ENCODE peak calls at places on chromosomes 4 and X, in four cellular contexts. Y is uterus, N is ovary, D is adrenal gland. L is an unnamed sample.

GRCh38 chrX:55264816-55265215 is at the start of gene PAGE3:
- DNase-seq in Y (no peak), N (no peak), D (no peak), L (no peak)

GRCh38 chr4:165971941-165972340 is 98.9 kb downstream of the TLL1 start:
- DNase-seq in Y (no peak), N (no peak), D (no peak), L (no peak)

GRCh38 chr4:32994956-32995849 is 2275.0 kb downstream of the PCDH7 start:
- DNase-seq in Y (no peak), N (no peak), D (no peak), L (no peak)

GRCh38 chr4:99848576-99848975 is 31.9 kb downstream of the DAPP1 start:
- DNase-seq in Y (no peak), N (no peak), D (no peak), L (no peak)

GRCh38 chrX:149568701-149569296 is 18.5 kb downstream of the MAGEA9B start:
- DNase-seq in Y (no peak), N (no peak), D (no peak), L (no peak)

GRCh38 chrX:17632942-17633341 is 104.4 kb upstream of the SCML1 start:
- DNase-seq in Y (no peak), N (no peak), D (no peak), L (peak; percentile 14)

GRCh38 chr4:150578745-150579470 is 3.0 kb upstream of the MAB21L2 start:
- DNase-seq in Y (no peak), N (no peak), D (no peak), L (peak; percentile 41)

GRCh38 chr4:8739820-8740665 is 131.6 kb downstream of the HMX1 start:
- DNase-seq in Y (no peak), N (no peak), D (no peak), L (no peak)

GRCh38 chr4:40924096-40924792 is 174.5 kb downstream of the NSUN7 start:
- DNase-seq in Y (no peak), N (peak; percentile 66), D (peak; percentile 67), L (peak; percentile 64)

GRCh38 chr4:125390126-125390525 is 75.4 kb downstream of the FAT4 start:
- DNase-seq in Y (peak; percentile 21), N (no peak), D (no peak), L (peak; percentile 66)

GRCh38 chrX:104696667-104697066 is 130.7 kb downstream of the IL1RAPL2 start:
- DNase-seq in Y (no peak), N (no peak), D (no peak), L (no peak)

GRCh38 chr4:179114615-179115014 is 1672.4 kb upstream of the AGA start:
- DNase-seq in Y (no peak), N (no peak), D (no peak), L (no peak)

GRCh38 chrX:10111364-10112148 is 45.2 kb upstream of the CLCN4 start:
- DNase-seq in Y (no peak), N (peak; percentile 77), D (peak; percentile 80), L (peak; percentile 15)

GRCh38 chr4:16225139-16225538 is 1.1 kb downstream of the TAPT1 start:
- DNase-seq in Y (no peak), N (no peak), D (no peak), L (peak; percentile 47)

GRCh38 chrX:23292979-23293651 is 41.5 kb upstream of the PTCHD1 start:
- DNase-seq in Y (no peak), N (no peak), D (no peak), L (no peak)
- H3K27ac ChIP-seq in Y (no peak overlapping the region), N (no peak overlapping the region), D (no peak overlapping the region), L (no peak overlapping the region)

DNA sequence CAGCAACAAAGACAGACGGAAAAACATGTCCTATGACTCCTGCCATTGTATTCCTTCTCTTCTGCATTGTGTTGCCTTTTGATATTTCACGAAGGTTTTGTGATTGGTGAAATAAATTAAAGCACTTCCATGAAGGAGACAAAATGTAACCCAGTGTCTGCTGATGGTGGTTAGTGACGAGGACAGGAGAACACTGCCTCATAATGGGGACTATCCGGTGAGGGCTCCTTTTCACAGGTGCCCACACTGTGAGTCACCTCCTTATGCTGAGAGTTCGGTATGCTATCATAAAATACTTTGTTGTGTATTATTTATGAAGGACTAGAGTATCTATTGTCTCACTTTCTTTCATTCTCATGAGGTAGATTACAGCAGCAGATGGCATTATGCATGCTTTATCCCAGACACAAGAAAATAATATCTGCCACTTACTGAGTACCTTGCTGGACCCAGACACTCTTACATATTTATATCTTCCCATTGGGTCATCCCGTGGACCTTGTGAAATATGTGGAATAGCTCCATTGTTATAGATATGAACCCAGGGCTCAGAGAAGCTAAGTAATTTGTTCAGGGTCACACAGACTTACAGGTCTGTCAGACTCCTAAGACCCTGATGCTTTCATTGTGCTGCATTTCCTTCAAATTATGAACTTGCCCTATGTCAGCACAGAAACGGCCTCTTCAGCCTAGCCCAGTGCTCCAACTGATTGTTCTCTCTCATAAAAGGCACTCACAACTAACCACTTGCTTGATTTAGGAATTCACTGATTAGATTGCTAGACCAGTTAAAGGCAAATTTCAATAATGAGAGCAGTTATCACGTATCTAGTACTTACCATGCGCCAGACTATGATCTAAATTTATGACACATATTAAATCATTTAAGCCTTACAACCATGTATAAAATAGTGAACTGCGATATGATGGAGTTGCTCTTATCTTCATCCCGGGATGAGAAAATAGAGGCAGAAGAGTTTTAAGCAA is 31.2 kb downstream of the PLS3 start:
- DNase-seq in Y (no peak), N (no peak), D (no peak), L (no peak)
- H3K27me3 ChIP-seq in Y (no peaks in the 10 kb centered on the region), N (no peaks in the 10 kb centered on the region), D (peaks cover 7% of the 10 kb centered on the region), L (no peaks in the 10 kb centered on the region)

GRCh38 chr4:56345461-56345860 is 41.8 kb downstream of the AASDH start:
- DNase-seq in Y (no peak), N (no peak), D (no peak), L (no peak)

GRCh38 chr4:56348582-56348981 is 38.7 kb downstream of the AASDH start:
- DNase-seq in Y (no peak), N (no peak), D (no peak), L (no peak)

GRCh38 chr4:56342746-56343145 is 44.5 kb downstream of the AASDH start:
- DNase-seq in Y (no peak), N (no peak), D (no peak), L (peak; percentile 9)
- H3K27ac ChIP-seq in Y (no peak overlapping the region), N (no peak overlapping the region), D (no peak overlapping the region), L (no peak overlapping the region)

DNA sequence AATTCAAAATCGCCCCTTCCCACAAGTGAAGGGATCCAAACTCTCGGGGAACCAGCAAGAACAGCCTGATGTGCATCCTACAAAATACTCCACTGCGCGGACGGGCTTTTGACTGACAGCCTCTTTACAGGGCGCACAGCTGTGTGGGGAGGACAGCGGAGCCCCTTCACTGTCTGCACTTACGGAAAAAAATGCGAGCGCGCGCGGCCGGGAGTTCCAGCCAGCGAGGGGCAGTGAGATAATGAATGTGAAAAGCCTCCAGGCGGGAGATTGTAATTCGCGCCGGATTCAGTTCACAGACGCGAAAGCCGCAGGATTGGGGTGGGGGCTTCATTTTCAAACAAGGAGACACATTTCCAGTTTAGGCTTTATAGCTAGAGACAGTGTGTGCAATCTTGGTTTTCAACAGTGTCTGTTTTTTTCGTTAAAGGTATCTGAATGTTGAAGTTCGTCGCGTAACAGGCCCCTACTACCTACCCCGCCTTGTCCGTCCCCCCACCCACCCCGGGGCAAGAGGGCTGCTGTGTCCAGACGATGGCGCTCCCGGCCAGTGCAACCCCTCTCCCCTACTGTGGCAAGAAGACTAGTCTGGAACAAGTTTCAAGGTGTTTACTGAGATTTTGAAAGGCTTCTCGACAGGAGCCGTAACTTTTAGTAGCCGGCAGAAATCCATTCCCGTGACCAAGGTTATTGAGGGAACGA is 1.7 kb upstream of the GPR50 start:
- DNase-seq in Y (no peak), N (no peak), D (no peak), L (peak; percentile 15)
- H3K27me3 ChIP-seq in Y (peaks cover 6% of the 10 kb centered on the region), N (no peaks in the 10 kb centered on the region), D (peaks cover 49% of the 10 kb centered on the region), L (peaks cover 90% of the 10 kb centered on the region)

GRCh38 chrX:42720209-42720608 is 57.8 kb downstream of the PPP1R2C start:
- DNase-seq in Y (no peak), N (no peak), D (no peak), L (no peak)

GRCh38 chrX:42710452-42710851 is 67.5 kb downstream of the PPP1R2C start:
- DNase-seq in Y (no peak), N (no peak), D (no peak), L (no peak)

GRCh38 chrX:42715689-42716022 is 62.3 kb downstream of the PPP1R2C start:
- DNase-seq in Y (no peak), N (no peak), D (no peak), L (no peak)

DNA sequence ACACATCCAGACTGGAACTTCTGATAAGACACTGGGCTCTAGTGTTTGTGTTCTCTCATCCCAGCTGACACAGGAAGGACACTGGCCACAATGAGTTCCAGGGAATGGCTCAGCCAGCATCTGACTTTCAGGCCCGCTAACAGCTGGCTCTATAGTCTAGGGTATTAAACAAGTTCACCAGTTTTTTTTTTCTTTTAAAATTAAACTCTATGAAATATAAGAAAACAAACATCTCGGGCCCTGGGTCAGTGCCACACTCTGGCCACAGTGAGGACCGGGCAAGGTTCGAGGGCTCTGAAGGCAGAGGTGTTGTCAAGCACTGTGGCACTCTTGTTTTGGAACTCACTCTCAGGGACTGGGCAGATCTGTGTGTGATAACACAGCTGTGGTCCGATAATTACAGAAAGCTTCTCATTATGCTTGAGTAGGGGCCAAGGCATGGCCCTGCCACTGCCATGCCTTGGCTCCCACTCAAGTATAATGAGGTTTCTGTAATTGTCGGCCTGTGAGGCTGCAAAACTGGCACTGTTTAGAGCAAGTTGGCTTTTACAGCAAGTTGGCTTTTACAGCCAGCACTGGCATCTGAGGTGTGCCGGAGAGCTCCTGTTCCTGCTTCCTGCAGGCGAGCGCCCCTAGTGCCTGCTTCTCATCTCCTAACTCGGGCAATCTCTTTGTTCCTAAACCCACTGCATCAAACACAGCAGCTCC is 62.8 kb downstream of the PPP1R2C start:
- DNase-seq in Y (no peak), N (peak; percentile 37), D (peak; percentile 66), L (peak; percentile 77)
- H3K27ac ChIP-seq in Y (no peak overlapping the region), N (no peak overlapping the region), D (peak overlapping the region; percentile 13), L (no peak overlapping the region)

DNA sequence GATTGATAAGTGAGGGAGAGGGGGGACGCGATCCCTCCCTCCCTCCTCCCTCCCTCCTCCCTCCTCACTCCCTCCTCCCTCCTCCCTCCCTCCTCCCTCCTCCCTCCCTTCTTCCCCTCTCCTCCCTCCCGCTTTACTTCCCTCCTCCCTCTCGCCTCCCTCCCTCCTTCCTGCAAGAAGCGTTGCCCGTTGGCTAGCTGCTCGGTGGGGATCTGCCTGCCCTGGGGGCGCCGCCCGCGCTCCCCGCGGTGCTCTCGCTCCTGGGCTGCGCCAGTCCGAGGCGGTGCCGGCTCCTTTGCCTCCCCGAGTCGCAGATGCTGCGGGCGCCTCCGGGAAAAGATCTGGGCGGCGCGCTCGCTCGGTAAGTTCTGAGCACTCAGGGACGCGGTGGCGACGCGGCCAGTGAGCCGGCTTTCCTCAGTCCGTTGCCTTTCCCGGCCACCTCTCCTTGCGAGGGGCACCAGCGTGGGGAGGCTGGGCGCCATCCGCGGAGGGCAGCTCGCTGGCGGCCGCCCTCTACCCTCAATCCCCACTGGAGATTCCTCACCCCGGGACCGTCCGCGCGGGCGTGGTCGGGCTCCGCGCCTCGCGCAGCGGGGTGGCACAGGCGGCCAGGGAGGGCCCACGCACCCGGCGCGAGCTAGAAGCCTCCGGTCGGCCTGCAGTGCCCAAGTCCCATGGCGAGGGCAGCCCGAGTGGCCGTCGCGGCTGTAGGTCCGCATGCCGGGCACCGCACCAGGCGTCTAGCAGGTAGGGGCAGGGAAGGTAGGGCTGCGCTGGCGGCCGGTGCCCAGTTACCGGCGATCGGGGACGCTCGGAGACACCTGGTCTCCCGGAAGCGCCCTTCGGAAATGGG is at the start of gene SLITRK2:
- DNase-seq in Y (no peak), N (no peak), D (no peak), L (peak; percentile 0)
- H3K27me3 ChIP-seq in Y (no peaks in the 10 kb centered on the region), N (no peaks in the 10 kb centered on the region), D (peaks cover 63% of the 10 kb centered on the region), L (peaks cover 98% of the 10 kb centered on the region)

L was measured in cardiac muscle cell.